ENCODE peak calls at places on chromosomes 3 and 15, in four cellular contexts. U is prostate gland, Y is colonic mucosa, J is thyroid gland. N is an unnamed sample.

GRCh38 chr3:25604107-25604805 is 60.5 kb downstream of the TOP2B start:
- DNase-seq in U (no peak), Y (no peak), J (no peak), N (no peak)

GRCh38 chr3:14550651-14551611 is 10.8 kb upstream of the GRIP2 start:
- DNase-seq in J (no peak), Y (no peak), U (no peak), N (no peak)

GRCh38 chr15:67917037-67917436 is 77.2 kb upstream of the RNU6-1 start:
- DNase-seq in J (peak; percentile 30), Y (peak; percentile 42), U (peak; percentile 32), N (no peak)

GRCh38 chr15:87287156-87287555 is 969.4 kb downstream of the NTRK3 start:
- DNase-seq in J (no peak), Y (no peak), U (no peak), N (no peak)

GRCh38 chr15:48993411-48993810 is 29.7 kb upstream of the SHC4 start:
- DNase-seq in J (no peak), U (no peak), Y (no peak), N (no peak)

GRCh38 chr15:41825572-41826535 is 2.0 kb upstream of the JMJD7 start:
- DNase-seq in J (peak; percentile 48), Y (no peak), U (no peak), N (no peak)

GRCh38 chr3:120181632-120182031 is 87.4 kb upstream of the GSK3B start:
- DNase-seq in U (no peak), J (no peak), Y (no peak), N (no peak)

GRCh38 chr15:39691229-39691628 is 91.4 kb downstream of the FSIP1 start:
- DNase-seq in Y (no peak), J (no peak), U (no peak), N (no peak)

GRCh38 chr3:148066787-148067186 is 630.9 kb upstream of the AGTR1 start:
- DNase-seq in Y (no peak), U (no peak), J (no peak), N (no peak)

GRCh38 chr3:12288466-12289129 is at the start of gene PPARG:
- DNase-seq in U (peak; percentile 20), Y (peak; percentile 85), J (peak; percentile 37), N (peak; percentile 59)

GRCh38 chr15:73442968-73443367 is at the start of gene REC114:
- DNase-seq in Y (no peak), U (no peak), J (no peak), N (no peak)

GRCh38 chr3:121431717-121432517 is 113.9 kb downstream of the POLQ start:
- DNase-seq in U (peak; percentile 4), Y (peak; percentile 35), J (peak; percentile 57), N (no peak)

GRCh38 chr3:116302087-116302747 is 143.1 kb downstream of the LSAMP start:
- DNase-seq in U (no peak), Y (no peak), J (no peak), N (no peak)

GRCh38 chr3:196569003-196569516 is 600 bp downstream of the FBXO45 start:
- DNase-seq in Y (peak; percentile 45), J (peak; percentile 58), U (peak; percentile 43), N (peak; percentile 48)

GRCh38 chr15:29596266-29596665 is 226.0 kb downstream of the TJP1 start:
- DNase-seq in U (no peak), J (no peak), Y (no peak), N (no peak)

GRCh38 chr15:64760056-64760455 is 15.3 kb downstream of the RBPMS2 start:
- DNase-seq in U (no peak), Y (no peak), J (no peak), N (no peak)
- H3K4me1 ChIP-seq in U (no peaks in the 10 kb centered on the region), Y (no peaks in the 10 kb centered on the region), J (peaks cover 5% of the 10 kb centered on the region), N (no peaks in the 10 kb centered on the region)

DNA sequence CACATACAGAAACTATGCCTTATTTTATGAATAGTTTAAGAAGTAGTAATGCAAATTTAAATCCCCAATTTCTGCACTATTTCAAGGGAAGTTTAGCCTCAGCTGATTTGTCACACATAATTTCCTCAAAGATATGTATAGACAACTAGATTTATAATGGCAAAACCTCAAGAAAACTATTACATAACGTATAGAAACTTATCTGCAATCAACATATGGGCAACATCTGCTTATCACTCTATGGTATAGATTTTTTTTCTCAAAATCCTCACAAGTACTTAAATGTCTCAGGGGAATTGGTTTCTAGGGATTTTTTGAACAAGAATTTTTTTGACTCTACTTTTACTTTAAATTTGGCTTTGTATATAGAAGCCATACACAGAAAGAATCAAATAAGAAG is 7.7 kb upstream of the PTX3 start:
- DNase-seq in J (no peak), Y (no peak), U (no peak), N (no peak)
- TF ChIP-seq CTCF in J (no peak), Y (no peak), U (no peak), N (no peak)

GRCh38 chr15:77355321-77355720 is 64.6 kb downstream of the PEAK1 start:
- DNase-seq in J (no peak), Y (no peak), U (no peak), N (no peak)

GRCh38 chr15:77352932-77353331 is 67.0 kb downstream of the PEAK1 start:
- DNase-seq in Y (no peak), U (no peak), J (no peak), N (no peak)

GRCh38 chr15:77358545-77359240 is 61.2 kb downstream of the PEAK1 start:
- DNase-seq in J (no peak), U (no peak), Y (no peak), N (no peak)

DNA sequence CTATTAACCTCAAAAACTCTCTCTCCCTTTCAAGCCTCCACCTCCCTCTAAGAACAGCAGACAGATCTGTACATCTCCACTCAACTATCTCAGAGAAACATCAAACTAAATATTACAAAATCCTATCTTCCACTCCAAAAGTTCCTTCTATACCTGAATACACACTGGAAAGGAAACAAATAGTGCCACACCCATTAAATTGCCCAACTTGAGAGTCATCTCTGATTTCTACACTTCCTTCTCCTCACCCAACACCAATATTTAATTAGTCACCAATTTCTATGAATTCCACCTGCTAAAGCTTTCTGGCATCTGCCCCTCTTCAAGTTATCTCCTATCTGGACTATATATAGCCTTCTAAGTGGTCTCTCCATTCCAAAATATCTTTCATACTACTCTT is 65.8 kb downstream of the PEAK1 start:
- DNase-seq in J (no peak), U (no peak), Y (no peak), N (no peak)
- H3K4me1 ChIP-seq in J (no peaks in the 10 kb centered on the region), U (no peaks in the 10 kb centered on the region), Y (peaks cover 11% of the 10 kb centered on the region), N (peaks cover 9% of the 10 kb centered on the region)

DNA sequence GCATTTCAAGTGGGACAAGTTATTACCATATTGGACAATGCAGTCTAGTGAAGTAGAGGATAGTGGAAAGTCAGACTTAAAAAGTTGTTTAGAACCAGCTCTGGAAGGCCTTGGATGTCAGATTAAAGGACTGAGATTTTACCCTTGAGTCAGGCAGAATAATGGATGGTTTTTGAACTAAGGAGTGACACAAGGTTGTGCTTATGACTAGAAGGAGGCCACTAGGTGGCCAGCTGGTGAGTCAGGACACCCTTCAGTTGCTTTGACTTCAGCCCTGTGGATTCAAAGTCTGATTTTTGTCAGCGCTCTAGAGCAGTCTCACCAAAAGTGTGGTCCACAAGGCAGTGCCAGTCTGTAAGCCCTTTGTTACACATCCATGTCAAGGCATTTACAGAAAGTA is 3.8 kb upstream of the GABPB1 start:
- DNase-seq in J (peak; percentile 17), U (no peak), Y (no peak), N (no peak)
- TF ChIP-seq CTCF in J (peak; percentile 17), U (peak; percentile 23), Y (peak; percentile 17), N (no peak)

DNA sequence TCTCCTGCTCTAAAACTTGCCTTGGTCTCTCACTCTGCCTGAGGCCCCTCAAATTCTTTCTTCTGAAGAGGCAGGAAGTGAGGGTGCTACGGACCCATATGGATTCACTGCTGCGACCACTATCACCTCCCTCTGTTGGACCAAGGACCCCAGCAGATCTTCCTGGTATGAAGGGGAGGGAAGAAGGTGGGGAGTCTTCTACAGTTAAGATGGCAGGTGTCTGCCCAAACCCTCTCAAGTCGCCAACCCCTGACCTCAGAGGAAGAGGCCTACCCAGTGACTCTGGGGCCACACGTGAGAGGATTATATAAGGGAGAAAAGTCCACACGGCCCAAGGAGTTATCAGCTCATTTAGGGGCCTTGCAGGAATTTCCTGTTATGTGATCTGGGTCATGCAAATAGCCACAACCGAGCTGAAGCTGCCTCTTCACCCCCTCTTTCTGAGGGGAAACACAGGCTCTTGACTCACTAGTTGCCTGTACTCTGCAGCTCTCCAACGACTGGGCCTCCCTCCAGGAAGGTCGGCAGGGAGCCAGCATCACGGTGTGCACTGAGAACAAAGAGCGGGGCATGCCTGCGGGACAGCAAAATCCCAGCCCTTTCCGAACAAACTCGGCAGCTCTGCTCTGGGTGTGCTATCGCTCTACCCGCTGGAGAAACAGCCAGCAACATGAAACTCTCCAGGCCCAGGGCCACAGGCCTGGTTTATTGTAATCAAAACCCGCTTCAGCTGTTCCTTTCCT is 116.0 kb downstream of the XXYLT1 start:
- DNase-seq in U (peak; percentile 89), J (peak; percentile 97), Y (peak; percentile 84), N (peak; percentile 94)
- H3K4me1 ChIP-seq in U (peaks cover 22% of the 10 kb centered on the region), J (peaks cover 44% of the 10 kb centered on the region), Y (peaks cover 6% of the 10 kb centered on the region), N (peaks cover 88% of the 10 kb centered on the region)

GRCh38 chr3:33799202-33799551 is 747 bp downstream of the PDCD6IP start:
- DNase-seq in Y (no peak), J (no peak), U (no peak), N (no peak)

GRCh38 chr3:33798113-33798417 is 365 bp upstream of the PDCD6IP start:
- DNase-seq in J (no peak), U (no peak), Y (no peak), N (no peak)

GRCh38 chr3:33803252-33803651 is 4.8 kb downstream of the PDCD6IP start:
- DNase-seq in J (no peak), Y (no peak), U (no peak), N (no peak)

GRCh38 chr3:33796137-33796536 is 2.3 kb upstream of the PDCD6IP start:
- DNase-seq in Y (no peak), J (no peak), U (no peak), N (no peak)

GRCh38 chr3:33798418-33799201 is at the start of gene PDCD6IP:
- DNase-seq in U (peak; percentile 91), J (peak; percentile 96), Y (peak; percentile 94), N (peak; percentile 93)
- TF ChIP-seq CTCF in U (no peak), J (no peak), Y (no peak), N (no peak)

GRCh38 chr3:134347516-134347915 is 26.7 kb downstream of the AMOTL2 start:
- DNase-seq in J (no peak), Y (peak; percentile 63), U (no peak), N (no peak)
- H3K4me1 ChIP-seq in J (peaks cover 18% of the 10 kb centered on the region), Y (peaks cover 7% of the 10 kb centered on the region), U (no peaks in the 10 kb centered on the region), N (peaks cover 19% of the 10 kb centered on the region)

GRCh38 chr15:71469393-71469792 is 341.0 kb upstream of the NR2E3 start:
- DNase-seq in U (no peak), J (no peak), Y (no peak), N (no peak)
- TF ChIP-seq CTCF in U (no peak), J (no peak), Y (no peak), N (no peak)

DNA sequence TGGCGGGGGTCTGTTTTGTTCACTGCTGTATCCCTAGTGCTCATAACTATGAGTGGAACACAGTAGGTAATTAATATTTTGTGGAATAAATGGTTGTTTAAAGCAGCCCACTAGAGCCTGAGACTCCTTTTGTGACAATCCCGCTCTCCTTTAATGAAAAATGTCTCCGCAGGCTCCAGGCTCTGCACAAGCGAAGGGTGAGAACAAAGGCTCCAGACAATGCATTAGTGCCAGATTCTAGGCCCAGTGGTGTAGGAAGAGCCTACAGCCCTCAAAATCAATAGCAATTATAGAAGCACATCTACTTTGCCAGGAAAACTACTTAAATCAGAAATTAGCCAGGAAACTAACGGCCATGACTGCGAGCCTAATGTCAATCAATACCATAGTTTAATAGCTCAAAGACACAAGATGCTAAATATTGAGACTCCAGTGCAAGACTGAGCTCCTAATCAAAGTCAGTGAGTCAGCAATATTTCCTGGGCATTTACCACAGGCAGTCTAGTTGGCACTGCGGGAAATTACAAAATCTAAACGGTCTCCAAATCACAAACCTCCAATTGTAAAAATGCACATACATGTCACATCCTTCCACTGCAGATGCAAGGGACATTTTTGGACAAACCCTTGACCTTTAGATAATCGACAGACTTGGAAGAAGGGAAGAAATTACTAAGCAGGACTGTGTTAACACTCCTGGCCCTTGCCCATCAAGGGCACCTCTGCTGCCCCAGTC is 2.3 kb downstream of the ANXA2 start:
- DNase-seq in U (no peak), J (no peak), Y (no peak), N (no peak)
- H3K4me1 ChIP-seq in U (peaks cover 31% of the 10 kb centered on the region), J (peaks cover 62% of the 10 kb centered on the region), Y (peaks cover 4% of the 10 kb centered on the region), N (peaks cover 87% of the 10 kb centered on the region)